ENCODE peak calls at places on chromosomes 4 and X, in eight cellular contexts. A, V, K, F, N, C, Y and G are unnamed samples.

GRCh38 chr4:26105372-26105771 is 191.4 kb downstream of the SMIM20 start:
- DNase-seq in A (no peak), V (no peak), K (no peak), F (no peak), N (no peak), C (no peak), Y (no peak), G (no peak)

GRCh38 chr4:132297346-132297745 is 851.7 kb upstream of the PCDH10 start:
- DNase-seq in A (no peak), V (no peak), K (no peak), F (no peak), N (no peak), C (no peak), Y (no peak), G (no peak)

GRCh38 chr4:173231916-173232315 is 63.3 kb downstream of the GALNT7 start:
- DNase-seq in A (no peak), V (no peak), K (no peak), F (no peak), N (no peak), C (no peak), Y (no peak), G (no peak)

GRCh38 chr4:81052119-81053068 is 21.9 kb downstream of the BMP3 start:
- DNase-seq in A (peak), V (peak), K (no peak), F (peak), N (peak), C (no peak), Y (peak), G (peak)

GRCh38 chr4:27844359-27844758 is 983.7 kb downstream of the STIM2 start:
- DNase-seq in A (no peak), V (no peak), K (no peak), F (no peak), N (no peak), C (no peak), Y (no peak), G (no peak)

GRCh38 chr4:131006388-131006787 is 1910.4 kb downstream of the C4orf33 start:
- DNase-seq in A (no peak), V (no peak), K (no peak), F (no peak), N (no peak), C (no peak), Y (no peak), G (no peak)

GRCh38 chr4:78386679-78387078 is 164.9 kb upstream of the ANXA3 start:
- DNase-seq in A (no peak), V (no peak), K (no peak), F (no peak), N (no peak), C (no peak), Y (no peak), G (no peak)

GRCh38 chr4:48858130-48858529 is 27.2 kb downstream of the OCIAD1 start:
- DNase-seq in A (no peak), V (no peak), K (no peak), F (no peak), N (no peak), C (no peak), Y (no peak), G (no peak)

GRCh38 chr4:83793481-83793880 is 257.6 kb downstream of the GPAT3 start:
- DNase-seq in A (no peak), V (no peak), K (no peak), F (no peak), N (no peak), C (no peak), Y (no peak), G (no peak)

GRCh38 chrX:8960809-8961413 is 73.0 kb downstream of the FAM9B start:
- DNase-seq in A (no peak), V (no peak), K (no peak), F (no peak), N (no peak), C (no peak), Y (no peak), G (no peak)

GRCh38 chr4:139734875-139735380 is 69.3 kb downstream of the MGST2 start:
- DNase-seq in A (no peak), V (peak), K (no peak), F (peak), N (peak), C (peak), Y (peak), G (peak)

GRCh38 chr4:164959896-164960295 is 17.6 kb downstream of the TRIM61 start:
- DNase-seq in A (no peak), V (no peak), K (no peak), F (no peak), N (no peak), C (no peak), Y (no peak), G (no peak)

GRCh38 chrX:140817943-140818342 is 108.4 kb downstream of the LINC00632 start:
- DNase-seq in A (no peak), V (peak), K (peak), F (no peak), N (no peak), C (no peak), Y (no peak), G (no peak)

GRCh38 chr4:13411942-13412341 is 72.2 kb downstream of the RAB28 start:
- DNase-seq in A (no peak), V (no peak), K (no peak), F (no peak), N (no peak), C (no peak), Y (no peak), G (no peak)

GRCh38 chrX:148049441-148049840 is 68.3 kb downstream of the FMR1NB start:
- DNase-seq in A (peak), V (no peak), K (peak), F (no peak), N (no peak), C (no peak), Y (no peak), G (no peak)

DNA sequence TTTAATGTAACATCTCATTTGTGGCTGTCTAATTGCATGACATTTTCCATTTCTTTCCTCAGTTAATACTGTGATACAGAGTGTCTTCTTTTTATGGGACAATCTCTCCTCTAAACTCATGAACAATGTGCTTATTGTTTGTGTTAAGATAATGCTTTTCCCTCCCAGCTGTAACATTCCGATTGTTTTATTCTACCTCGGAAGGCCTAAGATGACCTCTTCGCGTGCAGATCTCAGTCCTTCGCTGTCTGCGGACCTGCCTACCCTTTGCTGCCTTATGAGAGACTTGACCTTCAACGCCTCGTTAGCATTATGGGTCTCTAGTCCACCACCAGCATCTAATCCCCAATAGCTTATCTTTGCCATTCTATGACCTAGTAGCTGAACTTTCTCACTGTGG is 29.8 kb upstream of the ZFP42 start:
- DNase-seq in A (no peak), V (no peak), K (no peak), F (no peak), N (no peak), C (no peak), Y (no peak), G (no peak)
- TF ChIP-seq EP300 in A (no peak), V (no peak), K (no peak), F (no peak), N (no peak), C (no peak), Y (no peak), G (no peak)

DNA sequence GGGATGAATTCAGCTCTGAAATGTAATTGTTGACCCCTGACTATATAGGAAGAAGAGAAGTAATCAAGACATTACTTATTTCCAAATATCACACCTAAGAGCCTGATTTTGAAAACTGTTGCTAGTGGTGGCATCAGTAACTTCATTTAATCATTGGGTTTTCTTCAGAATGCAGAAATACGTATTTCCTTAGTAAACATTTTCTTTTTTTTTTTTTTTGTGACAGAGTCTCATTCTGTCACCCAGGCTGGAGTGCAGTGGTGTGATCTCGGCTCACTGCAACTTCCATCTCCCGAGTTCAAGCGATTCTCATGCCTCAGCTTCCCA is 187.4 kb upstream of the LEF1 start:
- DNase-seq in A (no peak), V (no peak), K (no peak), F (no peak), N (no peak), C (no peak), Y (no peak), G (no peak)
- TF ChIP-seq POLR2A in A (no peak), V (no peak), K (no peak), F (no peak), N (no peak), C (no peak), Y (no peak), G (no peak)

DNA sequence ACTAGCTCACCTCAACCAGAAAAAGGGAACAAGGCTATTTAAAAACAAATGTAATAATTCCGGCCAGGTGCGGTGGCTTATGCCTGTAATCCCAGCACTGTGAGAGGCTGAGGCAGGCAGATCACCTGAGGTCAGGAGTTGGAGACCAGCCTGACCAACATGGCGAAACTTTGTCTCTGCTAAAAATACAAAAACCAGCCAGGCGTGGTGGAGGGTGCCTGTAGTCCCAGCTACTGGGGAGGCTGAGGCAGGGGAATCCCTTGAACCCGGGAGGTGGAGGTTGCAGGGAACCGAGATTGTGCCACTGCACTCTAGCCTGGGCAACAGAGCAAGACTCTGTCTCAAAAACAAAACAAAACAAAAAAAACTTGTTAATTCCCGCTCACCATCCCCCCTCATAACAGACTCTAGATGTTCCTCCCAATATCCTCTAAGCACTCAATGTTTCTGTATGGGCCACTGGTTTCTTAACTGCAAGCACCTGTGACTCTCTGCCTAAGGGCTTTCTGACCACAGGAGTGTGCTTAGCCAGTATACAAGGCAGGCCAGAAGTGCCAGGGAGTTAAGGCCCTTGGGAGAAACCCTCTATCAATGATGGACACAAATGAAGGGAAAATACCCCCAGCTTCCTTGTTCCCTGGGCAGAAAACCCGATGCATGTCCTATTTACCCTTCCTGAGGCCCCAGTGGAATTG is 21.0 kb upstream of the THOC2 start:
- DNase-seq in A (no peak), V (no peak), K (no peak), F (no peak), N (no peak), C (no peak), Y (no peak), G (no peak)
- TF ChIP-seq EP300 in A (no peak), V (no peak), K (no peak), F (no peak), N (no peak), C (no peak), Y (no peak), G (no peak)

DNA sequence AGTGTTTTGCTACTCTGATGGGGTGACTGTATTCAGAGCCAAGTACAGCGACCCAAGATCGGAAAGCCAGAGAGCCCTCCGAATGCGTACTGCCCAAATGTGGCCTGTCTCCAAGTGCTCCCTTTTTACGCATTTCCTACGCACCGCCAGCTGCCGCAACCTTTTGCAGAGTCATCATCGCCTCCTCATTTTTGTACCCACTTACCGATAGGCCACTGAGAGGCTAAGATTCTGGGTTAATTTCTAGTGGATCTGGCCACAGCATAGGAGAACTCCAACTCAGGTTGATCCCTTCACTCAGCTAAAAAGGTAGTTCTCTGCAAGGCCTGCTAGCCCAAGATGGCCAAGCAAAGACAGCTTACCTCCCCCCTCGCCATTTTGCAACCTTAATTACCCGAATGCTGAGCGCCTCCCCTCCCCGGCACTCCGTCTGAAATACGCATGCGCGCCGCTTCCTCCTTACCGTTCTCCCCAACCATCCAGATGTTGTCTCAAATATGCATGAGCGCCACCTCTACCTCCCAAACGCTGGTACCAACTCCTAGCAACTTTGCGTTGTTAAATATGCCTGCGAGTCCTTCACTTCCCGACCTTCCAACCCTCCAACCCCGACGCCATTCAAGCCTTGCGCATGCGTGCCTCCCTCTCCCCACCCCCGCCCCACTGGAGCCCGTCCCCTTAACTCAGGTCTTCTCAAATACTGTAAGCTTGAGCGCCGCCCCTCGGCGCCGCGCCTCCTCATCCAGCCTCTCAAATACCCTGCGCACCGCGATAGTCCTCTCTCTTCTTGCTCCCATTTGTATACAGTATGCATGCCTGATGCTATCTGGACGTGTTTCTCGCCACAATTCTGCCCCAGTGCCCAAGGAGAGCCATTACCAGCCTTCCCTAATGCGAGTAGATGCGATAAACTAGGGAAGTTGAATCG is 11.8 kb upstream of the ZCCHC13 start:
- DNase-seq in A (peak), V (peak), K (peak), F (peak), N (peak), C (peak), Y (peak), G (peak)
- TF ChIP-seq POLR2A in A (peak), V (peak), K (peak), F (no peak), N (no peak), C (no peak), Y (peak), G (peak)

GRCh38 chrX:70455366-70456202 is 10.9 kb downstream of the DLG3 start:
- DNase-seq in A (no peak), V (no peak), K (no peak), F (no peak), N (no peak), C (no peak), Y (no peak), G (peak)
- TF ChIP-seq EP300 in A (no peak), V (no peak), K (no peak), F (no peak), N (no peak), C (no peak), Y (no peak), G (no peak)